ENCODE peak calls at places on chromosomes 11 and 22, in nine cellular contexts. R, B, Y, V, U, S, D, E and A are unnamed samples.

GRCh38 chr22:19855504-19856409 is 1.1 kb upstream of the GNB1L start:
- DNase-seq in R (peak), B (peak), Y (peak), V (peak), U (peak), S (no peak), D (no peak), E (peak), A (peak)

GRCh38 chr11:117187007-117187406 is 8.5 kb downstream of the SIDT2 start:
- DNase-seq in R (no peak), B (no peak), Y (peak), V (no peak), U (peak), S (no peak), D (no peak), E (peak), A (no peak)

GRCh38 chr22:26892401-26893033 is 235.1 kb downstream of the MIAT start:
- DNase-seq in R (peak), B (no peak), Y (no peak), V (peak), U (no peak), S (no peak), D (no peak), E (peak), A (no peak)

GRCh38 chr11:120086651-120087050 is 51.3 kb downstream of the TRIM29 start:
- DNase-seq in R (no peak), B (no peak), Y (no peak), V (no peak), U (no peak), S (no peak), D (no peak), E (no peak), A (no peak)

GRCh38 chr22:39215430-39216142 is 29.2 kb downstream of the PDGFB start:
- DNase-seq in R (no peak), B (no peak), Y (no peak), V (peak), U (no peak), S (peak), D (no peak), E (no peak), A (peak)

GRCh38 chr11:46664612-46665011 is 35.8 kb downstream of the ARHGAP1 start:
- DNase-seq in R (no peak), B (no peak), Y (no peak), V (no peak), U (no peak), S (peak), D (no peak), E (no peak), A (peak)

GRCh38 chr11:126146454-126147192 is 64.8 kb downstream of the RPUSD4 start:
- DNase-seq in R (no peak), B (no peak), Y (no peak), V (no peak), U (no peak), S (no peak), D (no peak), E (no peak), A (no peak)

GRCh38 chr11:128036556-128037093 is 550.7 kb downstream of the ETS1 start:
- DNase-seq in R (no peak), B (no peak), Y (no peak), V (no peak), U (no peak), S (no peak), D (no peak), E (no peak), A (no peak)

GRCh38 chr11:108698844-108699642 is 34.2 kb downstream of the DDX10 start:
- DNase-seq in R (no peak), B (no peak), Y (no peak), V (no peak), U (no peak), S (no peak), D (no peak), E (no peak), A (no peak)

GRCh38 chr22:39317084-39317755 is 2.2 kb downstream of the RPL3 start:
- DNase-seq in R (no peak), B (peak), Y (no peak), V (no peak), U (no peak), S (no peak), D (no peak), E (no peak), A (peak)

GRCh38 chr11:65429069-65429681 is 6.6 kb downstream of the NEAT1 start:
- DNase-seq in R (peak), B (peak), Y (no peak), V (peak), U (peak), S (peak), D (no peak), E (peak), A (peak)

GRCh38 chr11:65427691-65428577 is 5.3 kb downstream of the NEAT1 start:
- DNase-seq in R (peak), B (peak), Y (peak), V (peak), U (peak), S (peak), D (no peak), E (peak), A (peak)

GRCh38 chr11:65429724-65430405 is 7.3 kb downstream of the NEAT1 start:
- DNase-seq in R (peak), B (peak), Y (peak), V (peak), U (peak), S (peak), D (no peak), E (peak), A (peak)

GRCh38 chr11:65426839-65427690 is 4.5 kb downstream of the NEAT1 start:
- DNase-seq in R (peak), B (peak), Y (peak), V (peak), U (peak), S (peak), D (no peak), E (peak), A (peak)

DNA sequence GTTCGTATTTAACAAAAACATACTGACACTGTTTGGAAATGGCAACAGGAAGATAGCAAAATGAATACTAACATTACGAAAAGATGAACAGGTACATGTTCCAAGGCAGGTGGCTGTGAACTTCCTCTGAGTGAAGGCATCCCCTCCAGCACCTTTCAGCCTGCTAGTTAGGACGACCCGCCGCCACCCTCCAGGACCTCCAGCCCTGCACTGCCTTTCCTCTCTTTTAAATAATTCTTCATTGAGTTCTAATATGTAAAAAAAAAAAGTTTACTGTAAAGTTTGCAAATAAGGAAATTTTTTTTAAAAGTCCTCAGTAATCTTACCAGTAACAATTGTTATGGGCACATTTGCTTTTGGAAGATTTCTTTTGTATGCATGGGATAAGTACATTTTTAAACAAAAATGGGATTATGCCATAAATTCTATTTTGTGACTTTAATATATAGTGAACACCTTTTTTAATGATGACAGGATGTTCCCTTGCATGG is 6.0 kb downstream of the NEAT1 start:
- DNase-seq in R (no peak), B (no peak), Y (no peak), V (no peak), U (peak), S (peak), D (no peak), E (peak), A (peak)
- TF ChIP-seq POLR2A in R (no peak), B (peak), Y (peak), V (peak), U (peak), S (peak), D (peak), E (no peak), A (no peak)

DNA sequence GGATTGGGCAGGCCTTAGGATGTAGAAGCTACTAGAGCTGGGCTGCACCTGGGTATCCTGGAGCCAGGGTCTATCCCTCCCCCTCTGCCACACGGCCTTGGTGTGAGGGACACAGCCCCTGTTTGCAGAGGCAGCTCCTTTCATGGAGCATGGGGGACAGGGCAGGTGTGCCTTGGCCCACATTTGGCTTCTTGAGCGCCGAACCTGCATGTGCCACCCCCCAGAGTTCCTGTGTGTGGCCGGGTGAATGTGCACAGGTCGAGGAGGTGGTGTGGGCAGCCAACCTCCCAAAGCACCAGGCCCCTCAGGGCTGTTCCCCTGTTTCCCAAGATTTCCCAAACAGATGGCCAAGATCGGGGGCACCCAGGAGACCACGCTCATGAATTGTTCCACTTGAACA is 7.9 kb upstream of the KCNQ1OT1 start:
- DNase-seq in R (no peak), B (no peak), Y (no peak), V (no peak), U (no peak), S (no peak), D (no peak), E (no peak), A (no peak)
- TF ChIP-seq POLR2A in R (no peak), B (no peak), Y (no peak), V (no peak), U (no peak), S (no peak), D (no peak), E (no peak), A (no peak)

GRCh38 chr11:110296226-110297081 is at the start of gene RDX:
- DNase-seq in R (peak), B (peak), Y (peak), V (peak), U (peak), S (peak), D (peak), E (peak), A (peak)

GRCh38 chr11:110295086-110295485 is 1.3 kb downstream of the RDX start:
- DNase-seq in R (no peak), B (no peak), Y (no peak), V (no peak), U (no peak), S (no peak), D (no peak), E (no peak), A (no peak)

GRCh38 chr11:110294509-110294908 is 1.9 kb downstream of the RDX start:
- DNase-seq in R (peak), B (no peak), Y (no peak), V (no peak), U (no peak), S (no peak), D (no peak), E (no peak), A (no peak)

GRCh38 chr11:110297082-110297725 is 790 bp upstream of the RDX start:
- DNase-seq in R (no peak), B (peak), Y (no peak), V (no peak), U (no peak), S (no peak), D (no peak), E (no peak), A (peak)

GRCh38 chr11:110295487-110296225 is 758 bp downstream of the RDX start:
- DNase-seq in R (peak), B (peak), Y (peak), V (peak), U (peak), S (peak), D (no peak), E (peak), A (peak)
- TF ChIP-seq POLR2A in R (no peak), B (no peak), Y (no peak), V (no peak), U (no peak), S (no peak), D (no peak), E (no peak), A (no peak)

GRCh38 chr22:37674248-37674647 is 1.2 kb upstream of the LGALS1 start:
- DNase-seq in R (no peak), B (no peak), Y (no peak), V (no peak), U (no peak), S (no peak), D (no peak), E (no peak), A (no peak)

GRCh38 chr22:37678372-37678771 is 2.9 kb downstream of the LGALS1 start:
- DNase-seq in R (no peak), B (no peak), Y (no peak), V (no peak), U (no peak), S (no peak), D (no peak), E (no peak), A (no peak)

GRCh38 chr22:37674951-37675929 is at the start of gene LGALS1:
- DNase-seq in R (peak), B (peak), Y (peak), V (peak), U (peak), S (peak), D (peak), E (peak), A (peak)

GRCh38 chr22:37675930-37676571 is 615 bp downstream of the LGALS1 start:
- DNase-seq in R (peak), B (peak), Y (no peak), V (peak), U (peak), S (no peak), D (no peak), E (peak), A (no peak)

DNA sequence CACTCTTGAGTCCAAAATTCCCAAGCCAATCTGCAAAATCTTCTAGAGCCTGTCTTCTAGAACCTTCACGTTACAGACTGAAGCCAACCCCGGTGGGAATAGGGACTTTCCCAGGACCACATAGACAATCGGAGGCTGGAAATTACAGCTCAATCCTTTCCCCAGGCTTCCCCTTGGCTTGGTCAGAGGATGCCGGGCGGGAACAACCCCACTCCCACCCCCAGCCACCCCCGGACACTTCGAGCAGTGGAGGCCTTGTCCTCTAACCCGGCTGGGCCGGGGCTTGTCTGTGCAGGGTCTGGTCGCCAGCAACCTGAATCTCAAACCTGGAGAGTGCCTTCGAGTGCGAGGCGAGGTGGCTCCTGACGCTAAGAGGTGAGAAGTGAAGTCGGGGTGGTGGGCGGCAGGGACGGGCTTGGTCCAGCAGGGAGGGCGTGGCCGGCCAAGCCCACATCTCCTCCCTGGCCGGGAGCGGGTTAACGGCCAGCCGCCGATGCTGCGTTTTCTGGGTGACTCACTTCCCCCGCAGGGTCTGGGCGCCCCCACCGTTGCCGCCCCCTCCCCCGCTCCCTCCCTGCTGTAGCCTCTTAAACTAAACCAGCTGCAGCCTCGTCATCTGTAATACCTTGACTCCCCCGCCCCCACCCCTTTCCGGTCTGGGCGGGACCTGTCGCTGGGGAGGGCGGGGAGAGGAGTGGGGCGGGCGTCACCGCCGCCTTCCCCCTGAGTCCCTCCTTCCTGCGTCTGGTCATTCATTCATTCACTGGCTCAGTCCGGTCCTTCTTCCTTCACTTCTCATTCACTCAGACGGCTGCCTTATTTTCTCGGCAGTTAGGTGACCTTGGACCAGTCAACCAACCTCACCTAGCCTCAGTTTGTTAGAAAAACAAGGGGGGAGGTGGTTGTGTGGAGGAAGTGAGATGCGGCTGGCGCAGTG is 1.5 kb downstream of the LGALS1 start:
- DNase-seq in R (peak), B (peak), Y (peak), V (peak), U (peak), S (peak), D (peak), E (peak), A (peak)
- TF ChIP-seq POLR2A in R (peak), B (peak), Y (no peak), V (peak), U (no peak), S (no peak), D (peak), E (peak), A (no peak)

GRCh38 chr22:45262931-45263789 is 21.6 kb upstream of the UPK3A start:
- DNase-seq in R (no peak), B (peak), Y (no peak), V (no peak), U (peak), S (no peak), D (no peak), E (no peak), A (peak)
- TF ChIP-seq POLR2A in R (no peak), B (no peak), Y (no peak), V (no peak), U (no peak), S (no peak), D (no peak), E (no peak), A (no peak)

DNA sequence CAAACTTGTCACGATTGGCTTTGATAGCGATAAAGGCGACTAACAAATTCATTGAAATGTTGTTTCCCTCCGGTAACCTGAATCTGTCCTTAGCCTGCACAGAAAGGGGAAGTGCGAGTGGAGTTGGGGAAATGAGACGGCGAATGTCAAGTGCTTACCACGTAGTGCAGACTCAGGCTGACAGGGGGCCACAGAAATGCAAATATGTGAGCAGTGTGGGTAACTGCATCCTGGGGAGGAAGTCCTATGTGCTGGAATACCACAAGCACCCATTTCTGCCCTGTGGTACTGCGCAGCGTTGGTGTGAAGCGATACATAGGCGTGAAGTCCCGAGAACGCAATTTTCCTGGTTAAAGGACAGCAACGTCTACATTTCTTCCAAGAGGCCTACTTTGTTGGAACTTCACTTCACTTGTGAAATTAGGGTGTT is 869 bp upstream of the EIF4ENIF1 start:
- DNase-seq in R (peak), B (peak), Y (peak), V (peak), U (peak), S (no peak), D (peak), E (peak), A (peak)
- TF ChIP-seq POLR2A in R (no peak), B (no peak), Y (no peak), V (no peak), U (no peak), S (no peak), D (no peak), E (no peak), A (no peak)